ENCODE peak calls at places on chromosomes 5 and 9, in four cellular contexts. One of them, this sample, is unnamed.

GRCh38 chr5:138536665-138537315 is 6.2 kb downstream of the ETF1 start:
- DNase-seq in HepG2: peak; percentile 43
- DNase-seq in K562: peak; percentile 27
- DNase-seq in SK-N-SH: peak; percentile 40
- DNase-seq in this sample: peak; percentile 17

GRCh38 chr9:110029422-110029814 is 178.5 kb downstream of the C9orf152 start:
- DNase-seq in HepG2: peak; percentile 82
- DNase-seq in K562: no peak
- DNase-seq in SK-N-SH: no peak
- DNase-seq in this sample: no peak

GRCh38 chr9:96158909-96159575 is 142.9 kb downstream of the HSD17B3 start:
- DNase-seq in SK-N-SH: no peak
- DNase-seq in K562: no peak
- DNase-seq in HepG2: no peak
- DNase-seq in this sample: no peak

GRCh38 chr9:33209394-33209793 is 30.6 kb upstream of the SPINK4 start:
- DNase-seq in SK-N-SH: no peak
- DNase-seq in K562: no peak
- DNase-seq in HepG2: no peak
- DNase-seq in this sample: no peak

GRCh38 chr9:114549677-114550330 is 37.8 kb upstream of the ATP6V1G1 start:
- DNase-seq in K562: no peak
- DNase-seq in HepG2: no peak
- DNase-seq in SK-N-SH: no peak
- DNase-seq in this sample: no peak

GRCh38 chr9:116308070-116308469 is 154.5 kb downstream of the PAPPA start:
- DNase-seq in HepG2: no peak
- DNase-seq in K562: no peak
- DNase-seq in SK-N-SH: no peak
- DNase-seq in this sample: no peak

GRCh38 chr5:27328480-27328879 is 290.1 kb upstream of the CDH9 start:
- DNase-seq in SK-N-SH: no peak
- DNase-seq in K562: no peak
- DNase-seq in HepG2: peak; percentile 2
- DNase-seq in this sample: no peak

GRCh38 chr5:2739360-2740050 is 12.0 kb downstream of the IRX2 start:
- DNase-seq in SK-N-SH: no peak
- DNase-seq in K562: no peak
- DNase-seq in HepG2: no peak
- DNase-seq in this sample: peak; percentile 38

GRCh38 chr9:79569814-79570448 is 1.8 kb upstream of the TLE4 start:
- DNase-seq in K562: no peak
- DNase-seq in HepG2: no peak
- DNase-seq in SK-N-SH: no peak
- DNase-seq in this sample: no peak

GRCh38 chr5:94361832-94362754 is 256.3 kb downstream of the KIAA0825 start:
- DNase-seq in SK-N-SH: no peak
- DNase-seq in K562: no peak
- DNase-seq in HepG2: no peak
- DNase-seq in this sample: no peak
- TF ChIP-seq FOXJ3 in SK-N-SH: no peak
- TF ChIP-seq FOXJ3 in K562: no peak
- TF ChIP-seq FOXJ3 in HepG2: no peak
- TF ChIP-seq FOXJ3 in this sample: no peak

DNA sequence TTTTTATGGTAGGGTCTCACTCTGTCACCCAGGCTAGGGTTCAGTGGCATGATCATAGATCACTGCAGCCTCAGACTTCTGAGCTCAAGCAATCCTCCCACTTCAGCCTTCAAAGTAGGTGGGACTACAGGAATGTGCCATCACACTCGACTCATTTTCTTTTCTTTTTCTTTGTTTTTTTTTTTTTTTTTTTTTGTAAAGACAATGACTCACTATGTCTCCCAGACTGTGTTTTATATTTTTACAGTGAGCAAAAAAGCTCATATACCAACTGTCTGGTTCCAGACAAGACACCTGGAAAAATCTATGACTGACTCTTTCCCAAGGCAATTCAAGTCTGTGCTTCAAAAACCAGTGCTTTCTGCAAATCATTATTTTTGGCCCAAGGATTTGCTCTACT is 10.8 kb upstream of the FOXD1 start:
- DNase-seq in K562: no peak
- DNase-seq in SK-N-SH: no peak
- DNase-seq in HepG2: no peak
- DNase-seq in this sample: no peak
- TF ChIP-seq FOXJ3 in K562: no peak
- TF ChIP-seq FOXJ3 in SK-N-SH: no peak
- TF ChIP-seq FOXJ3 in HepG2: no peak
- TF ChIP-seq FOXJ3 in this sample: no peak

GRCh38 chr9:132350861-132351315 is 3.9 kb downstream of the SETX start:
- DNase-seq in SK-N-SH: no peak
- DNase-seq in K562: no peak
- DNase-seq in HepG2: no peak
- DNase-seq in this sample: no peak
- TF ChIP-seq FOXJ3 in SK-N-SH: no peak
- TF ChIP-seq FOXJ3 in K562: no peak
- TF ChIP-seq FOXJ3 in HepG2: no peak
- TF ChIP-seq FOXJ3 in this sample: no peak

DNA sequence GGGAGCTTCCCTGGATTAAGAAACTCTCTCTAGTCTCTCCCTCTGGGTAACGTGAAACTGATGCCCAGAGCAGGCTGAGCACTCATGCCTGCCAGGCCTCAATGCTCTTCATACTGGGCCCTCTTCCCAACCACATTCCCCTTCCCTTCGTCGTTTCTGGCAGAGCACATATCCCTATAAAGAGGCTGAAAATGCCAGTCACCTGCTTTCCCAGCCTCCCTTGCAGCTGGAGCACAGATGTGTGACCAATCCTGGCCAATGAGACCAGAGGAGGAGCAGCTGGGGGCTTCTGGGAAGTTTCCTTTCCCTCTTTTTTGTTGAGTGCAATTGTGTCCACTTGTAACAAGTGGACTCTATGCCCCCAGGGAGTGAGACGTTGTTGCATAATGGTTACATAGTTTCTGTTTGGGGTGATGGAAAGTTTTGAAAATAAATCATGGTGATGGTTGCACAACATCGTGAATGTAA is 30.2 kb upstream of the SMIM23 start:
- DNase-seq in K562: no peak
- DNase-seq in SK-N-SH: no peak
- DNase-seq in HepG2: peak; percentile 12
- DNase-seq in this sample: no peak
- TF ChIP-seq FOXJ3 in K562: no peak
- TF ChIP-seq FOXJ3 in SK-N-SH: no peak
- TF ChIP-seq FOXJ3 in HepG2: no peak
- TF ChIP-seq FOXJ3 in this sample: no peak

GRCh38 chr9:93105620-93106019 is 9.6 kb downstream of the CARD19 start:
- DNase-seq in K562: no peak
- DNase-seq in SK-N-SH: no peak
- DNase-seq in HepG2: no peak
- DNase-seq in this sample: no peak

GRCh38 chr9:93108301-93109041 is 12.5 kb downstream of the CARD19 start:
- DNase-seq in SK-N-SH: no peak
- DNase-seq in HepG2: no peak
- DNase-seq in K562: no peak
- DNase-seq in this sample: no peak

GRCh38 chr9:93110400-93110855 is 14.4 kb downstream of the CARD19 start:
- DNase-seq in HepG2: no peak
- DNase-seq in K562: no peak
- DNase-seq in SK-N-SH: no peak
- DNase-seq in this sample: no peak

GRCh38 chr9:93107151-93107824 is 11.3 kb downstream of the CARD19 start:
- DNase-seq in SK-N-SH: no peak
- DNase-seq in HepG2: no peak
- DNase-seq in K562: no peak
- DNase-seq in this sample: no peak

GRCh38 chr9:93107825-93108161 is 11.8 kb downstream of the CARD19 start:
- DNase-seq in HepG2: no peak
- DNase-seq in SK-N-SH: no peak
- DNase-seq in K562: no peak
- DNase-seq in this sample: no peak
- TF ChIP-seq FOXJ3 in HepG2: no peak
- TF ChIP-seq FOXJ3 in SK-N-SH: no peak
- TF ChIP-seq FOXJ3 in K562: no peak
- TF ChIP-seq FOXJ3 in this sample: no peak

GRCh38 chr5:150300496-150301169 is 2.1 kb downstream of the ARSI start:
- DNase-seq in K562: no peak
- DNase-seq in SK-N-SH: no peak
- DNase-seq in HepG2: no peak
- DNase-seq in this sample: no peak
- TF ChIP-seq FOXJ3 in K562: no peak
- TF ChIP-seq FOXJ3 in SK-N-SH: no peak
- TF ChIP-seq FOXJ3 in HepG2: no peak
- TF ChIP-seq FOXJ3 in this sample: no peak

GRCh38 chr9:134475051-134475790 is 149.0 kb downstream of the RXRA start:
- DNase-seq in K562: no peak
- DNase-seq in HepG2: no peak
- DNase-seq in SK-N-SH: no peak
- DNase-seq in this sample: no peak

GRCh38 chr9:134472256-134472655 is 146.0 kb downstream of the RXRA start:
- DNase-seq in K562: no peak
- DNase-seq in HepG2: no peak
- DNase-seq in SK-N-SH: no peak
- DNase-seq in this sample: no peak

GRCh38 chr9:134474656-134475050 is 148.4 kb downstream of the RXRA start:
- DNase-seq in SK-N-SH: no peak
- DNase-seq in HepG2: no peak
- DNase-seq in K562: no peak
- DNase-seq in this sample: no peak

GRCh38 chr9:134473353-134474057 is 147.2 kb downstream of the RXRA start:
- DNase-seq in K562: no peak
- DNase-seq in HepG2: no peak
- DNase-seq in SK-N-SH: no peak
- DNase-seq in this sample: no peak

GRCh38 chr9:134474058-134474370 is 147.8 kb downstream of the RXRA start:
- DNase-seq in SK-N-SH: no peak
- DNase-seq in HepG2: no peak
- DNase-seq in K562: no peak
- DNase-seq in this sample: no peak
- TF ChIP-seq FOXJ3 in SK-N-SH: no peak
- TF ChIP-seq FOXJ3 in HepG2: no peak
- TF ChIP-seq FOXJ3 in K562: no peak
- TF ChIP-seq FOXJ3 in this sample: no peak

DNA sequence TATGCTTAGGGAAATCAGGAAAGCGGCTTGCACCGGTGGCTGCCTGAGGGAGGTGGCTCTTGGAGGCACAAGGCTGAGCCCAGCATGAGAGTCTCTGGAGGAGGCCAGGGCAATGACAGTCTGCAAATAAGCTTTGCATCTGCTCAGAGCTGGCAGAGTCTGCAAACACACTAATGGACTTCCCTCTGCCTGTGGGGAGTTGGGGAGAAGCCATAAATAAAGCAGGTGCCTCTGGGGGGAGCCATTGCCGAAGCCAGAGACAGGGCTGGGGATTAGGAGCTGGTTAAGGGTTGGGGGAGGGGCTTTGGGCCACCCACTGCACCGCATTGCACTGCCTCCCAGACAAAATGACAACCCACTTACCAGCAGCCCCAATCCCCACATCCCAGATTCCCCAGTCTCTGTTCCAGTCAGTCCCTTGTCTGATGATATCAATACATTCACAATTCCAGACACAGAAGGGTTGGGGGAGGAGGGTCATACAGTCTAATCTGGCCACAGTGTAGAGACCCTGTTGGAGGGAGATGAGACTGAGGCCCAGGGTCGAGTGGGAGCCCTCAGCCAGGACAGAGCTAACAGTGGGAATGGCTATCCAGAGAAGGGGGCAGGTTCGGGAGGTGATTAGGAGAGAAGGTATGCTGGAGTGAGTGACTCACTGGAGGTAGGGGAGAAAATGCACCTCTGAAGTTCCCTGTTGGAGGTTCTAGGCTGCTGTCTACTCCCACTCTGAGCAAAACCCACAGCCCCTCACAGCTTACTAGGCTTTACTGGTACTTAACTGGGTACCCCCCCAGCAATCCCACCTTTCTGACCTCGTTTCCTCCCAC is 53.7 kb downstream of the PAX5 start:
- DNase-seq in SK-N-SH: peak; percentile 72
- DNase-seq in K562: peak; percentile 28
- DNase-seq in HepG2: no peak
- DNase-seq in this sample: peak; percentile 75
- TF ChIP-seq FOXJ3 in SK-N-SH: no peak
- TF ChIP-seq FOXJ3 in K562: no peak
- TF ChIP-seq FOXJ3 in HepG2: no peak
- TF ChIP-seq FOXJ3 in this sample: no peak

GRCh38 chr5:167833456-167833855 is 458.0 kb upstream of the WWC1 start:
- DNase-seq in HepG2: no peak
- DNase-seq in SK-N-SH: no peak
- DNase-seq in K562: no peak
- DNase-seq in this sample: no peak
- TF ChIP-seq FOXJ3 in HepG2: no peak
- TF ChIP-seq FOXJ3 in SK-N-SH: no peak
- TF ChIP-seq FOXJ3 in K562: no peak
- TF ChIP-seq FOXJ3 in this sample: no peak

DNA sequence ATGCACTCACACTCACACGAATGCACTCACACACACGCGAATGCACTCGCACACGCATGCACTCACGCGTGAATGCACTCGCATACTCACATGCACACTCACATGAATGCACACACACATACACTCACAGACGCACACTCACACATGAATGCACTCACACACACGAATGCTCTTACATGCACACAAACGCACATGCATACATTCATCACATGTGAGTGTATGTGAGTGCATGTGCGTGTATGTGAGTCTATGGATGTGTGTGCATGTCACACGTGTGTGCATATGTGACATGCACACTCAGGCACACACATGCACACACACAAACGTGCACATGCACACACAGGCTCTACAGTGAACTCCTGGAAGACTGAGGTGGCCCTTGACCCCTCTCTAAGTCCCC is 121.7 kb downstream of the ADAMTS2 start:
- DNase-seq in SK-N-SH: no peak
- DNase-seq in K562: no peak
- DNase-seq in HepG2: no peak
- DNase-seq in this sample: no peak
- TF ChIP-seq FOXJ3 in SK-N-SH: no peak
- TF ChIP-seq FOXJ3 in K562: no peak
- TF ChIP-seq FOXJ3 in HepG2: no peak
- TF ChIP-seq FOXJ3 in this sample: no peak

This sample was measured in WTC11.